ENCODE peak calls at places on chromosomes 6 and 20, in nine cellular contexts. P is prostate gland; C is PC-9; J is CD8-positive, alpha-beta memory T cell; V is mammary epithelial cell; D is HCT116; K is hepatocyte; S is colonic mucosa; F is pancreas. M is an unnamed sample. For H3K27me3 and H3K36me3, the result is how much of the 10 kb centered on the place peaks cover.

GRCh38 chr20:49276201-49276894 is 1.5 kb downstream of the ZNFX1 start:
- DNase-seq in P (no peak), C (peak), J (peak), V (peak), D (no peak), K (peak), S (no peak), F (no peak), M (no peak)

GRCh38 chr20:13098720-13099355 is 90.1 kb downstream of the SPTLC3 start:
- DNase-seq in P (no peak), C (no peak), J (no peak), V (no peak), D (no peak), K (no peak), S (no peak), F (no peak), M (no peak)

GRCh38 chr6:160419488-160419887 is 71.3 kb downstream of the SLC22A3 start:
- DNase-seq in P (no peak), C (no peak), J (no peak), V (no peak), D (no peak), K (no peak), S (no peak), F (no peak), M (no peak)

GRCh38 chr20:43900496-43900895 is 14.2 kb upstream of the TOX2 start:
- DNase-seq in P (no peak), C (no peak), J (no peak), V (no peak), D (no peak), K (no peak), S (no peak), F (no peak), M (no peak)

GRCh38 chr6:137013738-137014602 is 30.8 kb downstream of the IL20RA start:
- DNase-seq in P (no peak), C (peak), J (no peak), V (peak), D (peak), K (peak), S (no peak), F (no peak), M (peak)

GRCh38 chr20:61263084-61263695 is 11.1 kb downstream of the CDH4 start:
- DNase-seq in P (no peak), C (no peak), J (no peak), V (no peak), D (no peak), K (peak), S (peak), F (no peak), M (no peak)

GRCh38 chr6:168031411-168032382 is 34.2 kb downstream of the KIF25 start:
- DNase-seq in P (no peak), C (no peak), J (no peak), V (no peak), D (no peak), K (no peak), S (peak), F (no peak), M (no peak)

GRCh38 chr6:3912366-3913076 is 63.3 kb downstream of the FAM50B start:
- DNase-seq in P (no peak), C (no peak), J (no peak), V (no peak), D (no peak), K (no peak), S (no peak), F (no peak), M (no peak)

GRCh38 chr6:37233541-37233940 is 24.0 kb upstream of the TBC1D22B start:
- DNase-seq in P (no peak), C (peak), J (no peak), V (no peak), D (no peak), K (no peak), S (no peak), F (no peak), M (no peak)

GRCh38 chr6:153449279-153449678 is 318.2 kb upstream of the RGS17 start:
- DNase-seq in P (no peak), C (no peak), J (no peak), V (no peak), D (no peak), K (no peak), S (no peak), F (no peak), M (no peak)

GRCh38 chr6:40955181-40955550 is 83.9 kb downstream of the UNC5CL start:
- DNase-seq in P (no peak), C (no peak), J (no peak), V (no peak), D (no peak), K (no peak), S (no peak), F (no peak), M (no peak)

GRCh38 chr6:26158581-26159416 is 71.6 kb downstream of the HFE start:
- DNase-seq in P (peak), C (peak), J (peak), V (peak), D (no peak), K (peak), S (peak), F (no peak), M (peak)

GRCh38 chr20:59207742-59208357 is 44.2 kb downstream of the ZNF831 start:
- DNase-seq in P (no peak), C (no peak), J (peak), V (peak), D (peak), K (peak), S (peak), F (no peak), M (peak)

GRCh38 chr20:1711826-1712601 is 54.4 kb upstream of the SIRPG start:
- DNase-seq in P (no peak), C (no peak), J (no peak), V (no peak), D (no peak), K (no peak), S (no peak), F (no peak), M (no peak)

GRCh38 chr6:108106261-108106660 is 31.7 kb upstream of the OSTM1 start:
- DNase-seq in P (no peak), C (no peak), J (no peak), V (no peak), D (no peak), K (no peak), S (no peak), F (no peak), M (no peak)

GRCh38 chr20:61849376-61849775 is 216.3 kb downstream of the TAF4 start:
- DNase-seq in P (no peak), C (no peak), J (no peak), V (no peak), D (no peak), K (no peak), S (no peak), F (peak), M (no peak)

GRCh38 chr6:107607109-107607508 is 117.2 kb downstream of the SOBP start:
- DNase-seq in P (no peak), C (peak), J (no peak), V (no peak), D (no peak), K (peak), S (no peak), F (no peak), M (no peak)

GRCh38 chr20:7031222-7031621 is 263.7 kb downstream of the BMP2 start:
- DNase-seq in P (no peak), C (no peak), J (no peak), V (no peak), D (no peak), K (no peak), S (no peak), F (no peak), M (no peak)

GRCh38 chr20:36572701-36573102 is 695 bp upstream of the TGIF2 start:
- DNase-seq in P (peak), C (no peak), J (no peak), V (peak), D (no peak), K (peak), S (peak), F (no peak), M (no peak)

GRCh38 chr6:113564401-113565161 is 292.6 kb upstream of the MARCKS start:
- DNase-seq in P (peak), C (no peak), J (no peak), V (no peak), D (no peak), K (peak), S (peak), F (peak), M (peak)

GRCh38 chr6:84583784-84584183 is 180.6 kb downstream of the TBX18 start:
- DNase-seq in P (no peak), C (no peak), J (no peak), V (no peak), D (no peak), K (no peak), S (no peak), F (no peak), M (no peak)

GRCh38 chr6:90362273-90362672 is 65.6 kb upstream of the BACH2 start:
- DNase-seq in P (no peak), C (no peak), J (no peak), V (no peak), D (no peak), K (peak), S (no peak), F (no peak), M (no peak)

GRCh38 chr6:62775427-62776022 is 435.7 kb upstream of the FKBP1C start:
- DNase-seq in P (no peak), C (no peak), J (no peak), V (peak), D (peak), K (peak), S (no peak), F (no peak), M (no peak)

GRCh38 chr6:138824482-138825134 is 28.7 kb downstream of the ECT2L start:
- DNase-seq in P (no peak), C (no peak), J (peak), V (peak), D (no peak), K (no peak), S (no peak), F (no peak), M (no peak)

GRCh38 chr6:72643214-72643613 is 21.4 kb downstream of the KCNQ5 start:
- DNase-seq in P (no peak), C (no peak), J (no peak), V (no peak), D (no peak), K (no peak), S (no peak), F (no peak), M (no peak)

GRCh38 chr6:112331306-112331705 is 15.8 kb upstream of the RFPL4B start:
- DNase-seq in P (no peak), C (no peak), J (no peak), V (peak), D (no peak), K (no peak), S (no peak), F (no peak), M (no peak)

GRCh38 chr6:29516108-29516507 is 28.4 kb upstream of the MAS1L start:
- DNase-seq in P (peak), C (no peak), J (no peak), V (peak), D (peak), K (no peak), S (no peak), F (no peak), M (no peak)

GRCh38 chr20:53547664-53548239 is 45.9 kb downstream of the ZNF217 start:
- DNase-seq in P (peak), C (peak), J (peak), V (peak), D (peak), K (peak), S (peak), F (no peak), M (peak)

GRCh38 chr6:13177617-13178506 is 150.5 kb downstream of the TBC1D7 start:
- DNase-seq in P (no peak), C (no peak), J (no peak), V (no peak), D (no peak), K (no peak), S (no peak), F (no peak), M (no peak)

GRCh38 chr6:170052991-170053821 is 237.7 kb downstream of the DLL1 start:
- DNase-seq in P (no peak), C (no peak), J (no peak), V (no peak), D (no peak), K (no peak), S (no peak), F (peak), M (peak)

GRCh38 chr6:24777227-24777626 is 2.5 kb downstream of the GMNN start:
- DNase-seq in P (no peak), C (no peak), J (no peak), V (no peak), D (no peak), K (no peak), S (no peak), F (no peak), M (no peak)

GRCh38 chr6:140636237-140636636 is 1261.8 kb upstream of the CITED2 start:
- DNase-seq in P (no peak), C (no peak), J (no peak), V (no peak), D (no peak), K (no peak), S (no peak), F (no peak), M (no peak)

GRCh38 chr6:5082487-5083306 is 2.4 kb upstream of the PPP1R3G start:
- DNase-seq in P (no peak), C (peak), J (no peak), V (peak), D (peak), K (peak), S (no peak), F (no peak), M (no peak)

GRCh38 chr20:36199293-36200257 is 36.7 kb upstream of the AAR2 start:
- DNase-seq in P (peak), C (peak), J (peak), V (peak), D (peak), K (peak), S (peak), F (peak), M (peak)

GRCh38 chr6:107778242-107778641 is 45.9 kb downstream of the SCML4 start:
- DNase-seq in P (no peak), C (no peak), J (no peak), V (no peak), D (no peak), K (no peak), S (no peak), F (no peak), M (no peak)

GRCh38 chr6:134903448-134903847 is 46.5 kb downstream of the ALDH8A1 start:
- DNase-seq in P (no peak), C (no peak), J (no peak), V (no peak), D (no peak), K (peak), S (no peak), F (no peak), M (peak)

GRCh38 chr6:25366785-25367657 is 87.8 kb downstream of the CARMIL1 start:
- DNase-seq in P (no peak), C (peak), J (peak), V (peak), D (no peak), K (no peak), S (no peak), F (no peak), M (no peak)

GRCh38 chr20:6058684-6059295 is 4.9 kb upstream of the LRRN4 start:
- DNase-seq in P (no peak), C (peak), J (no peak), V (no peak), D (no peak), K (peak), S (no peak), F (no peak), M (no peak)

DNA sequence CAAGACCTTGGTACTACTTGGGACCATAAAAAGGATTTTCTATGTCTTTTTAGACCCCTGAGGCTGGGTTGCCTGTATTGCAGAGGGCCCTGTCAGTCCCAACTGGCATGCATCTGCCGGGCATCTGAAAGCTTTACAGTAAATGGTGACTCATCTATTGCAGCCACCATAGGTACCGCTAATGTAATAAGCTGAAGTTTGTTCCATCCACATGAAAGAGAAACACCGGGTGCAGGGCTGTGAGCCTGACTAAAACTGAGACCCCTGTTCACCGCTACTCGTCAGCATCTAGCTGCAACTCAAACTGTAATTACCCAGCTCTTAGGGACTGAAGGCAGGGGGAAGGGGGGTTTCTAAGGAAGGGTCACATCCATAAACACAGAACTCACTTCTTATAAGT is 49.5 kb downstream of the TRERF1 start:
- DNase-seq in P (no peak), C (peak), J (no peak), V (peak), D (peak), K (peak), S (no peak), F (no peak), M (no peak)
- H3K27me3 ChIP-seq in P (under half), C (under half), J (under half), V (under half), D (under half), K (under half), S (under half), F (under half), M (under half)

GRCh38 chr6:11227698-11228097 is 4.8 kb downstream of the NEDD9 start:
- DNase-seq in P (no peak), C (no peak), J (no peak), V (no peak), D (no peak), K (no peak), S (no peak), F (no peak), M (no peak)
- H3K27ac ChIP-seq in P (no peak), C (no peak), J (no peak), V (no peak), D (no peak), K (no peak), S (no peak), F (no peak), M (no peak)

GRCh38 chr20:25325997-25326396 is 64.6 kb downstream of the ABHD12 start:
- DNase-seq in P (no peak), C (no peak), J (no peak), V (no peak), D (no peak), K (no peak), S (no peak), F (no peak), M (no peak)

GRCh38 chr20:25323486-25324246 is 67.0 kb downstream of the ABHD12 start:
- DNase-seq in P (no peak), C (no peak), J (no peak), V (no peak), D (no peak), K (no peak), S (no peak), F (no peak), M (no peak)

GRCh38 chr20:25324412-25324811 is 66.2 kb downstream of the ABHD12 start:
- DNase-seq in P (no peak), C (no peak), J (no peak), V (no peak), D (no peak), K (no peak), S (no peak), F (no peak), M (no peak)

GRCh38 chr20:25327521-25328235 is 63.0 kb downstream of the ABHD12 start:
- DNase-seq in P (no peak), C (no peak), J (no peak), V (no peak), D (no peak), K (no peak), S (no peak), F (no peak), M (no peak)

DNA sequence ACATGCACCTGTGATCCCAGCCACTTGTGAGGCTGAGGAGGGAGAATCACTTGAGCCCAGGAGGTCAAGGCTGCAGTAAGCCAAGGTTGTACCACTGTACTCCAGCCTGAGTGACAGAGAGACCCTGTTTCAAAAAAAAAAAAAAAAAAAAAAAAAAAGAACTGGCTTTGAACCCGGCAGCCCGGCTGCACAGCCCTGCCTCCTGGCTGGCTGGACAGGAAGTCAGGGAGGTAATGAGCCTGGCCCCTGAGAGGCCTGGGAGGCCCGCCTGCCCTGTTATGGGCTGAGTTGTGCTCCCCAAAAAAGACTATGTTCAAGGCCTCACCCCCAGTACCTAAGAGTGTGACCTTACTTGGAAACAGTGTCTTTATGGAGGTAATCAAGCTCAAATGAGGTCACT is 65.6 kb downstream of the ABHD12 start:
- DNase-seq in P (no peak), C (no peak), J (no peak), V (no peak), D (no peak), K (no peak), S (no peak), F (no peak), M (no peak)
- H3K36me3 ChIP-seq in P (under half), C (under half), J (under half), V (under half), D (under half), K (under half), S (under half), F (under half), M (under half)

DNA sequence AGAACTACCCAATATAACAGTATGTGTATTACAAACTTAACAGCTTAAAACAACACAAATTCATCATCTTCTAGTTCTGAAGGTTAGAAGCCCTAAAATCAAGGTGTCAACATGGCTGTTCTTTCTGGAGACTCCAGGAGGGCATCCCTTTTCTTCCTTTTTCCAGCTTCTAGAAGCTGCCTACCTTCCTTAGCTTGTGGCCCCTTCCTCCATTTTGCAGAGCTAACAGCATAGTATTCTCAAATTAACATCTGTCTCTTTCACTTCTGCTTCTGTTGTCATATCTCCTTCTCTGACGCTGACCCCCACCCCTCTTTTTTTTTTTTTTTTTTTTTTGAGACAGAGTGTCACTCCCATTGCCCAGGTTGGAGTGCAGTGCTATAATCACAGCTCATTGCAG is 52.8 kb upstream of the AKIRIN2 start:
- DNase-seq in P (no peak), C (no peak), J (no peak), V (no peak), D (no peak), K (no peak), S (no peak), F (no peak), M (no peak)
- H3K27me3 ChIP-seq in P (under half), C (under half), J (under half), V (under half), D (under half), K (under half), S (under half), F (under half), M (under half)

DNA sequence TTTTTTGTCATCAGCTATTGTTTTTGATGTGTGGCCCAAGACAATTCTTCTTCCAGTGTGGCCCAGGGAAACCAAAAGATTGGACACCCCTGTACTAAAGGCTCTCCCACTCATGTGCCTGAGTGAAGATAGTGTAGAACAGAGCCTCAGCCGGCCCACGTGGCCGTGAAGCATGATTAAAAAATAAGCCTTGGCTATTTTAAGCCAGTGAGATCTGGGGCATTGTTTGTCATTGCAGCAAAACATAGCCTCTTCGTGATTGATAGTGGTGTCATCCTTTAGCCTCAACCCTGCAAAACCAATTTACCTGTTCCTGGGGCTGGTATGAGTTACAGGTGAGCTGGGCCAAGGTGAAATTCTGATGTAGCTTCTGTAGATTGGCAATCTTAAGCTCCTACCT is 85.3 kb downstream of the TULP4 start:
- DNase-seq in P (no peak), C (no peak), J (no peak), V (no peak), D (no peak), K (no peak), S (no peak), F (no peak), M (no peak)
- H3K27ac ChIP-seq in P (no peak), C (no peak), J (no peak), V (no peak), D (no peak), K (no peak), S (no peak), F (no peak), M (no peak)

DNA sequence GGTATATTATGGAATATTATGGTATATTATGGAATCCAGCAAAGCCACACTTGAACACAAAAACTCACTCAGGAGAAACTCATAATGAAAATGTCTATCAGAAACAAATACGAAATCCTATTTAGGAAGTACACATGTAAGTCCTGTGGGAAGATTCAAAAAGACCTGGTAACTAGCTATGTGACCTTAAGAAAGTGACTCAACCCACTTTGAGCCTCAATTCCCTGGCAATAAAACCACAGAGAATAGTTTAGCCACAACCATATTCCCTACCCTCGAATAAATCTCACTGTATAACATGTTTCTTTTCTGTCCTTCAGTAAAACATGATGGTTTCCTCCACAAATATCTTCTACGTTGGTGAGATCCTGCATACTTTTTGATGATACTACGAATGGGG is 56.4 kb downstream of the ZMYND8 start:
- DNase-seq in P (no peak), C (no peak), J (no peak), V (no peak), D (no peak), K (no peak), S (no peak), F (no peak), M (no peak)
- H3K36me3 ChIP-seq in P (under half), C (half or more), J (under half), V (under half), D (under half), K (under half), S (under half), F (under half), M (half or more)

M was measured in WERI-Rb-1.